ENCODE peak calls at places on chromosomes 1 and 21, in seven cellular contexts. Z is fibroblast of mammary gland, L is lung microvascular endothelial cell, D is neural progenitor cell, U is coronary artery, J is NCI-H1417, F is AG08396. X is an unnamed sample.

GRCh38 chr1:147478556-147478955 is 62.7 kb upstream of the BCL9 start:
- DNase-seq in F (no peak), D (no peak), J (no peak), Z (no peak), L (no peak), U (no peak), X (no peak)

GRCh38 chr1:201734776-201735175 is 94.2 kb upstream of the IPO9 start:
- DNase-seq in J (no peak), D (no peak), L (no peak), F (no peak), U (no peak), Z (no peak), X (no peak)

GRCh38 chr1:20090119-20090518 is 20.1 kb downstream of the PLA2G5 start:
- DNase-seq in D (no peak), U (no peak), L (no peak), Z (no peak), J (no peak), F (no peak), X (no peak)

GRCh38 chr1:46489638-46490602 is at the start of gene DMBX1:
- DNase-seq in D (peak; percentile 91), J (peak; percentile 73), Z (no peak), F (peak; percentile 88), U (no peak), L (no peak), X (peak; percentile 11)

GRCh38 chr1:66446261-66447001 is 87.5 kb upstream of the SGIP1 start:
- DNase-seq in U (no peak), J (peak; percentile 47), F (peak; percentile 72), Z (peak; percentile 80), D (peak; percentile 76), L (peak; percentile 81), X (peak; percentile 68)

GRCh38 chr1:156419863-156420208 is 50.8 kb downstream of the RHBG start:
- DNase-seq in Z (no peak), F (no peak), L (no peak), D (peak; percentile 68), U (no peak), J (no peak), X (no peak)

GRCh38 chr1:216670118-216670870 is 52.9 kb downstream of the ESRRG start:
- DNase-seq in L (no peak), F (no peak), Z (no peak), J (no peak), U (no peak), D (no peak), X (peak; percentile 4)

GRCh38 chr1:77283701-77284425 is 2.0 kb downstream of the AK5 start:
- DNase-seq in L (peak; percentile 18), F (no peak), D (no peak), J (no peak), U (no peak), Z (no peak), X (no peak)

GRCh38 chr1:89525169-89525855 is 683 bp downstream of the LRRC8B start:
- DNase-seq in U (peak; percentile 74), L (peak; percentile 19), D (peak; percentile 54), J (peak; percentile 90), F (peak; percentile 23), Z (no peak), X (peak; percentile 7)

GRCh38 chr1:68313736-68314594 is 81.6 kb upstream of the WLS start:
- DNase-seq in U (no peak), F (no peak), Z (no peak), L (peak; percentile 15), D (peak; percentile 24), J (peak; percentile 81), X (no peak)

GRCh38 chr1:8016244-8017241 is 9.6 kb downstream of the ERRFI1 start:
- DNase-seq in Z (peak; percentile 37), F (no peak), L (peak; percentile 32), D (no peak), J (peak; percentile 2), U (no peak), X (peak; percentile 32)

GRCh38 chr1:16076003-16076870 is 2.8 kb upstream of the FAM131C start:
- DNase-seq in J (no peak), D (no peak), U (no peak), Z (peak; percentile 98), L (peak; percentile 86), F (peak; percentile 92), X (peak; percentile 88)

GRCh38 chr1:99177465-99177864 is 86.8 kb upstream of the PLPPR4 start:
- DNase-seq in Z (peak; percentile 3), D (no peak), F (no peak), L (no peak), J (no peak), U (no peak), X (no peak)

GRCh38 chr1:61183471-61184034 is 101.2 kb downstream of the NFIA start:
- DNase-seq in Z (peak; percentile 56), F (peak; percentile 31), L (peak; percentile 30), J (no peak), D (no peak), U (peak; percentile 78), X (peak; percentile 78)

GRCh38 chr1:20255666-20256065 is 35.0 kb upstream of the VWA5B1 start:
- DNase-seq in J (peak; percentile 21), L (peak; percentile 35), Z (peak; percentile 87), D (no peak), F (peak; percentile 56), U (no peak), X (peak; percentile 32)

GRCh38 chr1:248872752-248873408 is 14.0 kb upstream of the ZNF692 start:
- DNase-seq in F (peak; percentile 45), L (peak; percentile 68), U (no peak), D (peak; percentile 86), Z (peak; percentile 63), J (peak; percentile 84), X (peak; percentile 68)

GRCh38 chr1:41643422-41643821 is 158.9 kb upstream of the EDN2 start:
- DNase-seq in U (peak; percentile 29), J (no peak), Z (no peak), F (no peak), L (no peak), D (no peak), X (no peak)

GRCh38 chr1:21261551-21262281 is 28.5 kb downstream of the ECE1 start:
- DNase-seq in Z (peak; percentile 94), U (peak; percentile 95), L (peak; percentile 99), D (no peak), F (peak; percentile 90), J (peak; percentile 29), X (peak; percentile 96)

GRCh38 chr1:234917495-234918188 is 211.0 kb downstream of the TOMM20 start:
- DNase-seq in Z (no peak), D (no peak), U (no peak), F (no peak), L (no peak), J (no peak), X (no peak)

GRCh38 chr1:90731382-90732050 is 14.4 kb upstream of the BARHL2 start:
- DNase-seq in Z (no peak), J (no peak), U (no peak), D (peak; percentile 47), F (no peak), L (no peak), X (no peak)

GRCh38 chr1:234337233-234337632 is 36.0 kb upstream of the COA6 start:
- DNase-seq in J (no peak), Z (no peak), L (no peak), F (no peak), D (no peak), U (no peak), X (no peak)

GRCh38 chr1:156090822-156091188 is 8.5 kb upstream of the MEX3A start:
- DNase-seq in L (peak; percentile 82), U (no peak), F (peak; percentile 73), Z (peak; percentile 78), D (peak; percentile 92), J (peak; percentile 70), X (peak; percentile 70)

GRCh38 chr1:218611916-218612580 is 266.9 kb downstream of the TGFB2 start:
- DNase-seq in D (no peak), J (no peak), F (no peak), U (no peak), Z (no peak), L (no peak), X (no peak)

GRCh38 chr1:86416343-86416742 is 7.6 kb upstream of the CLCA2 start:
- DNase-seq in U (no peak), Z (no peak), L (no peak), D (no peak), F (no peak), J (peak; percentile 68), X (no peak)

GRCh38 chr21:38343691-38344090 is 86.9 kb downstream of the KCNJ15 start:
- DNase-seq in J (no peak), L (peak; percentile 26), U (peak; percentile 85), F (peak; percentile 50), D (no peak), Z (peak; percentile 50), X (peak; percentile 26)

GRCh38 chr1:211951856-211952255 is 83.5 kb downstream of the INTS7 start:
- DNase-seq in L (peak; percentile 85), U (no peak), D (no peak), J (no peak), Z (peak; percentile 79), F (no peak), X (peak; percentile 81)

GRCh38 chr1:25805863-25806225 is 5.9 kb downstream of the SELENON start:
- DNase-seq in L (peak; percentile 60), D (no peak), F (peak; percentile 48), J (no peak), Z (peak; percentile 66), U (no peak), X (no peak)

GRCh38 chr1:162220009-162220539 is 150.6 kb downstream of the NOS1AP start:
- DNase-seq in Z (no peak), L (no peak), F (no peak), D (no peak), J (no peak), U (no peak), X (no peak)

GRCh38 chr1:19400875-19401854 is 84.2 kb downstream of the CAPZB start:
- DNase-seq in Z (no peak), F (no peak), U (no peak), D (peak; percentile 73), J (no peak), L (no peak), X (no peak)

GRCh38 chr1:21638531-21639341 is 30.4 kb downstream of the RAP1GAP start:
- DNase-seq in Z (peak; percentile 28), J (no peak), F (peak; percentile 63), U (no peak), L (peak; percentile 19), D (no peak), X (peak; percentile 48)

GRCh38 chr1:160623860-160624259 is 23.0 kb downstream of the SLAMF1 start:
- DNase-seq in J (no peak), F (no peak), D (no peak), U (no peak), L (no peak), Z (no peak), X (no peak)

X was measured in iris pigment epithelial cell.